ENCODE peak calls at places on chromosomes 16 and 17, in five cellular contexts. One of them, this sample, is unnamed.
A peak's percentile ranks its signal among the peaks of the same experiment; 100 is the strongest.

GRCh38 chr17:50624321-50624935 is 10.3 kb upstream of the ABCC3 start:
- DNase-seq in H1: no peak
- DNase-seq in H9: no peak
- DNase-seq in mesendoderm: no peak
- DNase-seq in IMR-90: no peak
- DNase-seq in this sample: no peak

GRCh38 chr17:74274060-74274702 is at the start of gene DNAI2:
- DNase-seq in H1: peak; percentile 73
- DNase-seq in H9: peak; percentile 83
- DNase-seq in mesendoderm: peak; percentile 62
- DNase-seq in IMR-90: no peak
- DNase-seq in this sample: no peak

GRCh38 chr16:55257971-55258613 is 65.9 kb upstream of the IRX6 start:
- DNase-seq in IMR-90: peak; percentile 26
- DNase-seq in mesendoderm: peak; percentile 74
- DNase-seq in H1: peak; percentile 92
- DNase-seq in H9: peak; percentile 80
- DNase-seq in this sample: peak; percentile 49

GRCh38 chr17:52410781-52411180 is 252.3 kb upstream of the CA10 start:
- DNase-seq in H9: no peak
- DNase-seq in H1: no peak
- DNase-seq in IMR-90: no peak
- DNase-seq in mesendoderm: no peak
- DNase-seq in this sample: no peak

GRCh38 chr17:42704495-42705494 is 22.5 kb downstream of the CNTNAP1 start:
- DNase-seq in mesendoderm: no peak
- DNase-seq in H1: no peak
- DNase-seq in H9: no peak
- DNase-seq in IMR-90: no peak
- DNase-seq in this sample: no peak

GRCh38 chr16:67853670-67854069 is 6.2 kb upstream of the CENPT start:
- DNase-seq in H1: no peak
- DNase-seq in mesendoderm: no peak
- DNase-seq in IMR-90: no peak
- DNase-seq in H9: no peak
- DNase-seq in this sample: no peak

GRCh38 chr16:8026450-8026849 is 563.9 kb downstream of the TMEM114 start:
- DNase-seq in H9: peak; percentile 34
- DNase-seq in H1: peak; percentile 69
- DNase-seq in mesendoderm: peak; percentile 43
- DNase-seq in IMR-90: no peak
- DNase-seq in this sample: peak; percentile 58

GRCh38 chr17:16419929-16420271 is 4.5 kb downstream of the TRPV2 start:
- DNase-seq in IMR-90: peak; percentile 86
- DNase-seq in H9: no peak
- DNase-seq in H1: no peak
- DNase-seq in mesendoderm: no peak
- DNase-seq in this sample: no peak

GRCh38 chr17:67052720-67053437 is 8.5 kb downstream of the CACNG1 start:
- DNase-seq in H1: no peak
- DNase-seq in IMR-90: no peak
- DNase-seq in mesendoderm: no peak
- DNase-seq in H9: peak; percentile 15
- DNase-seq in this sample: no peak

GRCh38 chr16:31708348-31708747 is 165.3 kb upstream of the ZNF267 start:
- DNase-seq in H1: no peak
- DNase-seq in H9: no peak
- DNase-seq in mesendoderm: no peak
- DNase-seq in IMR-90: no peak
- DNase-seq in this sample: no peak

GRCh38 chr16:51982715-51983680 is 563.9 kb downstream of the TOX3 start:
- DNase-seq in IMR-90: peak; percentile 78
- DNase-seq in H1: peak; percentile 52
- DNase-seq in H9: peak; percentile 42
- DNase-seq in mesendoderm: peak; percentile 69
- DNase-seq in this sample: peak; percentile 66

GRCh38 chr16:57530531-57531252 is 5.7 kb downstream of the CCDC102A start:
- DNase-seq in IMR-90: no peak
- DNase-seq in H9: peak; percentile 19
- DNase-seq in H1: no peak
- DNase-seq in mesendoderm: no peak
- DNase-seq in this sample: no peak

GRCh38 chr16:52069866-52070265 is 477.1 kb downstream of the TOX3 start:
- DNase-seq in mesendoderm: peak; percentile 73
- DNase-seq in H1: peak; percentile 46
- DNase-seq in H9: peak; percentile 31
- DNase-seq in IMR-90: peak; percentile 11
- DNase-seq in this sample: peak; percentile 40

GRCh38 chr17:78476973-78477372 is 98.5 kb downstream of the PGS1 start:
- DNase-seq in H9: no peak
- DNase-seq in IMR-90: no peak
- DNase-seq in H1: no peak
- DNase-seq in mesendoderm: peak; percentile 19
- DNase-seq in this sample: no peak

GRCh38 chr17:7046127-7046724 is 2.3 kb upstream of the SLC16A11 start:
- DNase-seq in H9: peak; percentile 81
- DNase-seq in H1: peak; percentile 72
- DNase-seq in mesendoderm: peak; percentile 78
- DNase-seq in IMR-90: no peak
- DNase-seq in this sample: no peak

GRCh38 chr17:7440823-7441174 is 1.5 kb downstream of the FGF11 start:
- DNase-seq in IMR-90: no peak
- DNase-seq in mesendoderm: peak; percentile 71
- DNase-seq in H1: no peak
- DNase-seq in H9: peak; percentile 79
- DNase-seq in this sample: no peak

GRCh38 chr16:3087243-3087791 is 11.8 kb downstream of the ZSCAN10 start:
- DNase-seq in IMR-90: no peak
- DNase-seq in mesendoderm: no peak
- DNase-seq in H1: no peak
- DNase-seq in H9: peak; percentile 65
- DNase-seq in this sample: no peak

GRCh38 chr16:4239020-4239419 is 2.9 kb downstream of the SRL start:
- DNase-seq in mesendoderm: no peak
- DNase-seq in IMR-90: no peak
- DNase-seq in H9: no peak
- DNase-seq in H1: no peak
- DNase-seq in this sample: no peak

GRCh38 chr17:238071-238963 is 56.9 kb upstream of the DOC2B start:
- DNase-seq in mesendoderm: no peak
- DNase-seq in IMR-90: no peak
- DNase-seq in H9: no peak
- DNase-seq in H1: peak; percentile 39
- DNase-seq in this sample: no peak

GRCh38 chr17:50145532-50146229 is 4.8 kb downstream of the PPP1R9B start:
- DNase-seq in IMR-90: no peak
- DNase-seq in mesendoderm: no peak
- DNase-seq in H9: no peak
- DNase-seq in H1: no peak
- DNase-seq in this sample: no peak

GRCh38 chr17:9899280-9900018 is 5.6 kb downstream of the RCVRN start:
- DNase-seq in H1: no peak
- DNase-seq in H9: no peak
- DNase-seq in IMR-90: no peak
- DNase-seq in mesendoderm: peak; percentile 22
- DNase-seq in this sample: no peak

GRCh38 chr16:86232496-86232895 is 277.8 kb upstream of the FOXF1 start:
- DNase-seq in IMR-90: no peak
- DNase-seq in mesendoderm: no peak
- DNase-seq in H1: no peak
- DNase-seq in H9: no peak
- DNase-seq in this sample: no peak

GRCh38 chr16:58027341-58028167 is 2.0 kb downstream of the MMP15 start:
- DNase-seq in IMR-90: no peak
- DNase-seq in mesendoderm: peak; percentile 90
- DNase-seq in H9: peak; percentile 92
- DNase-seq in H1: peak; percentile 77
- DNase-seq in this sample: peak; percentile 54

GRCh38 chr17:8709006-8709405 is 35.6 kb downstream of the CCDC42 start:
- DNase-seq in H9: peak; percentile 4
- DNase-seq in IMR-90: no peak
- DNase-seq in H1: no peak
- DNase-seq in mesendoderm: no peak
- DNase-seq in this sample: no peak

GRCh38 chr16:12321363-12321762 is 344.8 kb downstream of the SNX29 start:
- DNase-seq in H1: no peak
- DNase-seq in mesendoderm: no peak
- DNase-seq in H9: no peak
- DNase-seq in IMR-90: no peak
- DNase-seq in this sample: no peak

GRCh38 chr17:38620551-38621277 is 15.0 kb upstream of the SRCIN1 start:
- DNase-seq in IMR-90: no peak
- DNase-seq in H9: peak; percentile 27
- DNase-seq in mesendoderm: no peak
- DNase-seq in H1: no peak
- DNase-seq in this sample: no peak

GRCh38 chr17:83203073-83203471 is 123.7 kb downstream of the METRNL start:
- DNase-seq in H1: no peak
- DNase-seq in IMR-90: peak; percentile 94
- DNase-seq in mesendoderm: no peak
- DNase-seq in H9: no peak
- DNase-seq in this sample: no peak

GRCh38 chr17:68260051-68260762 is 12.4 kb downstream of the AMZ2 start:
- DNase-seq in IMR-90: no peak
- DNase-seq in mesendoderm: no peak
- DNase-seq in H9: no peak
- DNase-seq in H1: no peak
- DNase-seq in this sample: no peak

GRCh38 chr17:57362797-57363556 is 106.7 kb downstream of the MSI2 start:
- DNase-seq in IMR-90: no peak
- DNase-seq in mesendoderm: no peak
- DNase-seq in H1: no peak
- DNase-seq in H9: no peak
- DNase-seq in this sample: no peak

GRCh38 chr17:55416000-55416399 is 5.6 kb downstream of the MMD start:
- DNase-seq in IMR-90: no peak
- DNase-seq in H9: no peak
- DNase-seq in mesendoderm: no peak
- DNase-seq in H1: no peak
- DNase-seq in this sample: no peak

GRCh38 chr17:55416470-55417052 is 5.1 kb downstream of the MMD start:
- DNase-seq in IMR-90: peak; percentile 55
- DNase-seq in H1: no peak
- DNase-seq in mesendoderm: no peak
- DNase-seq in H9: no peak
- DNase-seq in this sample: no peak

GRCh38 chr17:55411463-55411855 is 10.2 kb downstream of the MMD start:
- DNase-seq in H9: no peak
- DNase-seq in mesendoderm: no peak
- DNase-seq in H1: no peak
- DNase-seq in IMR-90: no peak
- DNase-seq in this sample: no peak

GRCh38 chr17:55414983-55415382 is 6.7 kb downstream of the MMD start:
- DNase-seq in IMR-90: no peak
- DNase-seq in H9: no peak
- DNase-seq in H1: no peak
- DNase-seq in mesendoderm: no peak
- DNase-seq in this sample: no peak

DNA sequence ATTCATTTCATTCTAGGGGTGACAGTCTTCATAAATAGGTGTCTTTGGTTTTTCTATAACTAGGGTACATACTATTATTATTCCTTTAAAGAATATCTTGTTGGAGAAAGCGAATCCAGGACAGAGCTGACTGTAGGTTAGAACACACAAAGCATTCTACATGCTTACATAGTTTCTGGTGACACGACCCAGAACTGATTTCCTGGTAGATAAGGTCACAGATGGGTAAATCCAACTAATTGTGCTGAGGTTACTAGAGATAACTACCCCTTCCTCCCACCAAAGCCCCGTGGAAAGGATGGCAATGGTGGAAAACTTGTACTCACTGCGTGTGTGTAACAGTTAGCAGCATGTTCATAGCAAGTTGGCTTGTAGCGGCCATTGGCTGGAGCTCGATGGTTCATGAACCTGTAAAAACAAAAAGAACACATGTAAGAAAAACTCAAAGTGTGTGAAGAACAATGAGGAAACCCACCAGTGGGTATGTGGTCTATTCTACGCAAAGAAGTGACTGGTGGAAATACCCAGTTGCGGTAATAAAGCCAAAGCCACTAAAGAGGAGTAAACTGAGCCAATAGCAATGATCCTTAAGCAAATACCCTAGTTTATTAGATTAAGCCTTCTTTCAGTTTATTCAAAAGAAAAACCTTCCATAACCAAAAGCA is 7.7 kb downstream of the MMD start:
- DNase-seq in H1: no peak
- DNase-seq in mesendoderm: no peak
- DNase-seq in H9: no peak
- DNase-seq in IMR-90: no peak
- DNase-seq in this sample: no peak
- H2BK120ac ChIP-seq in H1: no peak overlapping the region
- H2BK120ac ChIP-seq in mesendoderm: no peak overlapping the region
- H2BK120ac ChIP-seq in H9: no peak overlapping the region
- H2BK120ac ChIP-seq in IMR-90: no peak overlapping the region
- H2BK120ac ChIP-seq in this sample: no peak overlapping the region

DNA sequence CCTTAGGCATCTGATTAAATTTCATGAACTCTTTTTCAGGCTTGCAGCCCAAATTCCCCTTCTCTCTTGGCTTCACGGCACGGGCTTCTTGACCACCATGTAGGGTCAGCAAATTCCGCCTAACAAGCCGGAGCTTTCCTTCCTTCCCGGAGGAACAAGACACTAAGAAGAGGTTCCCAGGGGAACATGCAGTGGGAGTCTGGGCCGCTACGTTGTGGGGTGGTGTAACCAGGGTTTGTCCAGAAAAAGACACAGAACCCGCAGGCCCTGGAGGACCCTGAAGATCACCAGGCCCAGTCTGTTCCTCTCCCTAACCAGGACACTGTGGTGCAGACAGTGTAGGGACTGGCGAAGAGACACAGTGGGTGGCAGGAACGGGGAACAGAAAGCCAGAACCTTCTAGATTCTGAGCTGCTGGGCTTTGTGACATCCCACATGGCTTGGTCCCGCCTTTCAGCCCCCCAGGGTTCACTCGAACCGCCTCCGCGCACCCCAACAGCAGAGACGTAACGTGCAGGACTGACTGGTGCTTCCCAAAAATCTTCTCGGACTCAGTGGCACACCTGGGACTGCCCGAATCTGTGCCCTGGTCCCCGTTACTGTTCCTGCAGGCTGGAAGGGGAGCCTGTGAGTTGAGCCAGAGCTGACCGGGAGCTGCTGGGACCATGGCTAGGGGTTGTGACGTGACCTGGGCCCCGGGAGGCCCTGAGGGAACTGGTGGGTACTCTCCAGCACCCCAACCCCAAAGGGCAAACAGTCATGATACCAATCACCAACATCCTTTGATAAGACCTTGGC is 55.2 kb downstream of the TBC1D16 start:
- DNase-seq in H1: no peak
- DNase-seq in IMR-90: no peak
- DNase-seq in mesendoderm: no peak
- DNase-seq in H9: peak; percentile 29
- DNase-seq in this sample: no peak
- H3K79me1 ChIP-seq in H1: peaks cover 17% of the 10 kb centered on the region
- H3K79me1 ChIP-seq in IMR-90: peaks cover 10% of the 10 kb centered on the region
- H3K79me1 ChIP-seq in mesendoderm: peaks cover 4% of the 10 kb centered on the region
- H3K79me1 ChIP-seq in H9: no peaks in the 10 kb centered on the region
- H3K79me1 ChIP-seq in this sample: no peaks in the 10 kb centered on the region

GRCh38 chr16:66830422-66831404 is at the start of gene NAE1:
- DNase-seq in mesendoderm: peak; percentile 92
- DNase-seq in H9: peak; percentile 91
- DNase-seq in IMR-90: peak; percentile 81
- DNase-seq in H1: peak; percentile 95
- DNase-seq in this sample: peak; percentile 91
- H2BK120ac ChIP-seq in mesendoderm: no peak within 1 kb of the TSS
- H2BK120ac ChIP-seq in H9: no peak within 1 kb of the TSS
- H2BK120ac ChIP-seq in IMR-90: no peak within 1 kb of the TSS
- H2BK120ac ChIP-seq in H1: no peak within 1 kb of the TSS
- H2BK120ac ChIP-seq in this sample: no peak within 1 kb of the TSS

GRCh38 chr17:62673614-62674362 is 46.3 kb downstream of the MRC2 start:
- DNase-seq in mesendoderm: no peak
- DNase-seq in IMR-90: no peak
- DNase-seq in H1: no peak
- DNase-seq in H9: no peak
- DNase-seq in this sample: no peak
- H3K79me1 ChIP-seq in mesendoderm: no peaks in the 10 kb centered on the region
- H3K79me1 ChIP-seq in IMR-90: peaks cover 9% of the 10 kb centered on the region
- H3K79me1 ChIP-seq in H1: no peaks in the 10 kb centered on the region
- H3K79me1 ChIP-seq in H9: no peaks in the 10 kb centered on the region
- H3K79me1 ChIP-seq in this sample: peaks cover 2% of the 10 kb centered on the region

This sample was measured in neuronal stem cell.